ENCODE peak calls at places on chromosomes 16 and 17, in five cellular contexts. One of them, this sample, is unnamed.
A peak's percentile ranks its signal among the peaks of the same experiment; 100 is the strongest.

GRCh38 chr17:71572343-71572742 is 548.5 kb upstream of the SOX9 start:
- DNase-seq in T-helper 1 cell: no peak
- DNase-seq in effector CD4-positive, alpha-beta T cell: no peak
- DNase-seq in NCI-H2029: no peak
- DNase-seq in fibroblast of gingiva: no peak
- DNase-seq in this sample: no peak

GRCh38 chr16:56108724-56109123 is 82.6 kb upstream of the GNAO1 start:
- DNase-seq in T-helper 1 cell: no peak
- DNase-seq in effector CD4-positive, alpha-beta T cell: no peak
- DNase-seq in NCI-H2029: peak; percentile 1
- DNase-seq in fibroblast of gingiva: no peak
- DNase-seq in this sample: peak; percentile 29

GRCh38 chr17:15169676-15170075 is 95.5 kb downstream of the PMP22 start:
- DNase-seq in T-helper 1 cell: no peak
- DNase-seq in effector CD4-positive, alpha-beta T cell: no peak
- DNase-seq in NCI-H2029: no peak
- DNase-seq in fibroblast of gingiva: no peak
- DNase-seq in this sample: no peak

GRCh38 chr16:54697677-54698076 is 233.0 kb upstream of the IRX5 start:
- DNase-seq in T-helper 1 cell: no peak
- DNase-seq in effector CD4-positive, alpha-beta T cell: no peak
- DNase-seq in NCI-H2029: no peak
- DNase-seq in fibroblast of gingiva: no peak
- DNase-seq in this sample: no peak

GRCh38 chr17:44344939-44345496 is at the start of gene GRN:
- DNase-seq in T-helper 1 cell: peak; percentile 65
- DNase-seq in effector CD4-positive, alpha-beta T cell: peak; percentile 74
- DNase-seq in NCI-H2029: peak; percentile 95
- DNase-seq in fibroblast of gingiva: peak; percentile 98
- DNase-seq in this sample: peak; percentile 97

GRCh38 chr17:60135951-60136666 is 13.7 kb upstream of the CA4 start:
- DNase-seq in T-helper 1 cell: no peak
- DNase-seq in effector CD4-positive, alpha-beta T cell: no peak
- DNase-seq in NCI-H2029: no peak
- DNase-seq in fibroblast of gingiva: no peak
- DNase-seq in this sample: no peak

GRCh38 chr17:37327341-37328090 is 48.3 kb upstream of the C17orf78 start:
- DNase-seq in T-helper 1 cell: no peak
- DNase-seq in effector CD4-positive, alpha-beta T cell: no peak
- DNase-seq in NCI-H2029: no peak
- DNase-seq in fibroblast of gingiva: peak; percentile 99
- DNase-seq in this sample: no peak

GRCh38 chr17:6676802-6677157 is 25.2 kb downstream of the C17orf100 start:
- DNase-seq in T-helper 1 cell: no peak
- DNase-seq in effector CD4-positive, alpha-beta T cell: no peak
- DNase-seq in NCI-H2029: no peak
- DNase-seq in fibroblast of gingiva: no peak
- DNase-seq in this sample: no peak

This sample was measured in NCI-H2171.